ENCODE peak calls at places on chromosome 12, in five cellular contexts. One of them, this sample, is unnamed.
A peak's percentile ranks its signal among the peaks of the same experiment; 100 is the strongest.

GRCh38 chr12:26631846-26632245 is 201.1 kb downstream of the ITPR2 start:
- DNase-seq in stomach: no peak
- DNase-seq in lung: no peak
- DNase-seq in psoas muscle: no peak
- DNase-seq in naive thymus-derived CD4-positive, alpha-beta T cell: no peak
- DNase-seq in this sample: no peak

GRCh38 chr12:54129028-54129903 is 59.5 kb downstream of the SMUG1 start:
- DNase-seq in stomach: no peak
- DNase-seq in lung: no peak
- DNase-seq in psoas muscle: no peak
- DNase-seq in naive thymus-derived CD4-positive, alpha-beta T cell: no peak
- DNase-seq in this sample: no peak

GRCh38 chr12:45725631-45726593 is 3.6 kb upstream of the ARID2 start:
- DNase-seq in stomach: no peak
- DNase-seq in lung: no peak
- DNase-seq in psoas muscle: no peak
- DNase-seq in naive thymus-derived CD4-positive, alpha-beta T cell: peak; percentile 49
- DNase-seq in this sample: peak; percentile 75

GRCh38 chr12:25994901-25995625 is 36.6 kb downstream of the RASSF8 start:
- DNase-seq in stomach: no peak
- DNase-seq in lung: no peak
- DNase-seq in psoas muscle: no peak
- DNase-seq in naive thymus-derived CD4-positive, alpha-beta T cell: no peak
- DNase-seq in this sample: no peak

GRCh38 chr12:13270817-13271216 is 74.3 kb downstream of the EMP1 start:
- DNase-seq in stomach: no peak
- DNase-seq in lung: no peak
- DNase-seq in psoas muscle: no peak
- DNase-seq in naive thymus-derived CD4-positive, alpha-beta T cell: no peak
- DNase-seq in this sample: no peak

GRCh38 chr12:105454688-105455087 is 124.2 kb downstream of the C12orf75 start:
- DNase-seq in stomach: no peak
- DNase-seq in lung: no peak
- DNase-seq in psoas muscle: no peak
- DNase-seq in naive thymus-derived CD4-positive, alpha-beta T cell: no peak
- DNase-seq in this sample: no peak

GRCh38 chr12:7940906-7941305 is 4.9 kb upstream of the SLC2A3 start:
- DNase-seq in stomach: no peak
- DNase-seq in lung: no peak
- DNase-seq in psoas muscle: no peak
- DNase-seq in naive thymus-derived CD4-positive, alpha-beta T cell: no peak
- DNase-seq in this sample: no peak

GRCh38 chr12:126926023-126926600 is 1340.9 kb upstream of the TMEM132C start:
- DNase-seq in stomach: no peak
- DNase-seq in lung: no peak
- DNase-seq in psoas muscle: no peak
- DNase-seq in naive thymus-derived CD4-positive, alpha-beta T cell: no peak
- DNase-seq in this sample: no peak

GRCh38 chr12:120720234-120720968 is 5.2 kb upstream of the ACADS start:
- DNase-seq in stomach: no peak
- DNase-seq in lung: no peak
- DNase-seq in psoas muscle: no peak
- DNase-seq in naive thymus-derived CD4-positive, alpha-beta T cell: no peak
- DNase-seq in this sample: no peak

GRCh38 chr12:45458238-45458637 is 242.3 kb downstream of the ANO6 start:
- DNase-seq in stomach: no peak
- DNase-seq in lung: no peak
- DNase-seq in psoas muscle: no peak
- DNase-seq in naive thymus-derived CD4-positive, alpha-beta T cell: no peak
- DNase-seq in this sample: no peak

GRCh38 chr12:3641428-3641883 is 111.5 kb downstream of the CRACR2A start:
- DNase-seq in stomach: no peak
- DNase-seq in lung: no peak
- DNase-seq in psoas muscle: peak; percentile 27
- DNase-seq in naive thymus-derived CD4-positive, alpha-beta T cell: no peak
- DNase-seq in this sample: no peak

GRCh38 chr12:50517456-50518048 is 12.8 kb downstream of the DIP2B start:
- DNase-seq in stomach: no peak
- DNase-seq in lung: no peak
- DNase-seq in psoas muscle: no peak
- DNase-seq in naive thymus-derived CD4-positive, alpha-beta T cell: peak; percentile 19
- DNase-seq in this sample: peak; percentile 67
- H3K4me3 ChIP-seq in stomach: no peak overlapping the region
- H3K4me3 ChIP-seq in lung: no peak overlapping the region
- H3K4me3 ChIP-seq in psoas muscle: no peak overlapping the region
- H3K4me3 ChIP-seq in naive thymus-derived CD4-positive, alpha-beta T cell: no peak overlapping the region
- H3K4me3 ChIP-seq in this sample: peak overlapping the region; percentile 69

GRCh38 chr12:48292030-48292429 is 58.7 kb downstream of the ZNF641 start:
- DNase-seq in stomach: no peak
- DNase-seq in lung: no peak
- DNase-seq in psoas muscle: no peak
- DNase-seq in naive thymus-derived CD4-positive, alpha-beta T cell: no peak
- DNase-seq in this sample: no peak

GRCh38 chr12:48302161-48302896 is 48.4 kb downstream of the ZNF641 start:
- DNase-seq in stomach: no peak
- DNase-seq in lung: no peak
- DNase-seq in psoas muscle: no peak
- DNase-seq in naive thymus-derived CD4-positive, alpha-beta T cell: no peak
- DNase-seq in this sample: no peak

GRCh38 chr12:48291511-48291910 is 59.2 kb downstream of the ZNF641 start:
- DNase-seq in stomach: no peak
- DNase-seq in lung: no peak
- DNase-seq in psoas muscle: no peak
- DNase-seq in naive thymus-derived CD4-positive, alpha-beta T cell: no peak
- DNase-seq in this sample: no peak

GRCh38 chr12:48300774-48301173 is 49.9 kb downstream of the ZNF641 start:
- DNase-seq in stomach: no peak
- DNase-seq in lung: no peak
- DNase-seq in psoas muscle: no peak
- DNase-seq in naive thymus-derived CD4-positive, alpha-beta T cell: no peak
- DNase-seq in this sample: no peak

GRCh38 chr12:48296586-48297396 is 53.9 kb downstream of the ZNF641 start:
- DNase-seq in stomach: peak; percentile 80
- DNase-seq in lung: peak; percentile 84
- DNase-seq in psoas muscle: peak; percentile 65
- DNase-seq in naive thymus-derived CD4-positive, alpha-beta T cell: peak; percentile 23
- DNase-seq in this sample: no peak
- H3K4me3 ChIP-seq in stomach: peak overlapping the region; percentile 59
- H3K4me3 ChIP-seq in lung: peak overlapping the region; percentile 23
- H3K4me3 ChIP-seq in psoas muscle: peak overlapping the region; percentile 71
- H3K4me3 ChIP-seq in naive thymus-derived CD4-positive, alpha-beta T cell: peak overlapping the region; percentile 45
- H3K4me3 ChIP-seq in this sample: peak overlapping the region; percentile 20

GRCh38 chr12:41563044-41563443 is 374.9 kb downstream of the PDZRN4 start:
- DNase-seq in stomach: no peak
- DNase-seq in lung: no peak
- DNase-seq in psoas muscle: no peak
- DNase-seq in naive thymus-derived CD4-positive, alpha-beta T cell: no peak
- DNase-seq in this sample: no peak
- H3K4me3 ChIP-seq in stomach: no peak overlapping the region
- H3K4me3 ChIP-seq in lung: no peak overlapping the region
- H3K4me3 ChIP-seq in psoas muscle: no peak overlapping the region
- H3K4me3 ChIP-seq in naive thymus-derived CD4-positive, alpha-beta T cell: no peak overlapping the region
- H3K4me3 ChIP-seq in this sample: no peak overlapping the region

DNA sequence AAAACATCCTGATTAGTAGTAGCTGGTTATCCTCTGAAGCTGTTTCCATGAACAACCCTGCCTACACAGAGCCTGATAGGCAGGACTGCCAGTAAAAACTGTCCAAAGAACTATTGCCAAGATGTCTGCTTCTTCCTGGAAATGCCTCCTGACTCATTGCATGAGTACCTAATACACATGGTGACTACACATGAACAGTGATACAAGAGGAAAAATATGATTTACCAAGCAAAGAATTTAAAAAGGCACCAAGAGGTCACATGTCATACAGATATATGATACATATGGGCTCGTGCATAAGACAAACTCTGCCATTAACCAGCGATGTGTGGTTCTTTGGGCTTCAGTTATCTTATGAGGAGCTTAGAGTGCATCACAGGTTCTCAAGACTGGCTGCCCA is 552.3 kb downstream of the SLC16A7 start:
- DNase-seq in stomach: no peak
- DNase-seq in lung: no peak
- DNase-seq in psoas muscle: no peak
- DNase-seq in naive thymus-derived CD4-positive, alpha-beta T cell: no peak
- DNase-seq in this sample: no peak
- H3K4me3 ChIP-seq in stomach: no peak overlapping the region
- H3K4me3 ChIP-seq in lung: no peak overlapping the region
- H3K4me3 ChIP-seq in psoas muscle: no peak overlapping the region
- H3K4me3 ChIP-seq in naive thymus-derived CD4-positive, alpha-beta T cell: no peak overlapping the region
- H3K4me3 ChIP-seq in this sample: no peak overlapping the region

GRCh38 chr12:125185740-125186470 is 120.7 kb downstream of the AACS start:
- DNase-seq in stomach: peak; percentile 78
- DNase-seq in lung: peak; percentile 61
- DNase-seq in psoas muscle: peak; percentile 65
- DNase-seq in naive thymus-derived CD4-positive, alpha-beta T cell: no peak
- DNase-seq in this sample: peak; percentile 63
- H3K4me3 ChIP-seq in stomach: peak within 1 kb of the TSS; percentile 49
- H3K4me3 ChIP-seq in lung: no peak within 1 kb of the TSS
- H3K4me3 ChIP-seq in psoas muscle: peak within 1 kb of the TSS; percentile 52
- H3K4me3 ChIP-seq in naive thymus-derived CD4-positive, alpha-beta T cell: no peak within 1 kb of the TSS
- H3K4me3 ChIP-seq in this sample: no peak within 1 kb of the TSS

This sample was measured in CD4-positive, CD25-positive, alpha-beta regulatory T cell.